ENCODE peak calls at places on chromosomes 7 and 10, in eight cellular contexts. O is HCT116; T is uterus; U is left lung; Y is naive thymus-derived CD4-positive, alpha-beta T cell; W is fibroblast of lung; H is heart right ventricle; E is gastrocnemius medialis. P is an unnamed sample.

GRCh38 chr7:139680676-139681462 is 96.9 kb downstream of the HIPK2 start:
- DNase-seq in O (peak; percentile 92), T (no peak), U (peak; percentile 79), W (peak; percentile 99), H (peak; percentile 75), E (peak; percentile 44), Y (no peak), P (peak; percentile 94)

GRCh38 chr10:22321156-22321711 is 335 bp downstream of the BMI1 start:
- DNase-seq in W (peak; percentile 72), O (no peak), T (peak; percentile 61), U (peak; percentile 70), E (no peak), H (no peak), Y (peak; percentile 73), P (peak; percentile 79)

GRCh38 chr10:91887075-91887899 is 22.0 kb downstream of the FGFBP3 start:
- DNase-seq in T (peak; percentile 41), O (no peak), Y (peak; percentile 13), U (no peak), E (no peak), W (peak; percentile 68), H (no peak), P (peak; percentile 73)

GRCh38 chr7:157269341-157270059 is 67.3 kb upstream of the DNAJB6 start:
- DNase-seq in U (no peak), O (no peak), T (no peak), H (no peak), E (no peak), W (no peak), Y (no peak), P (no peak)

GRCh38 chr10:99609186-99609585 is 11.1 kb downstream of the SLC25A28 start:
- DNase-seq in T (no peak), O (no peak), E (no peak), U (no peak), H (no peak), Y (no peak), W (no peak), P (no peak)

GRCh38 chr10:69180525-69181204 is 631 bp downstream of the SUPV3L1 start:
- DNase-seq in T (no peak), W (peak; percentile 37), E (no peak), Y (no peak), H (no peak), O (no peak), U (no peak), P (no peak)

GRCh38 chr10:59167512-59167911 is 8.9 kb upstream of the PHYHIPL start:
- DNase-seq in H (no peak), O (no peak), E (no peak), T (no peak), Y (no peak), W (no peak), U (no peak), P (no peak)

GRCh38 chr7:2607122-2607912 is 24.5 kb upstream of the TTYH3 start:
- DNase-seq in O (no peak), Y (no peak), W (no peak), T (no peak), E (peak; percentile 48), U (no peak), H (peak; percentile 84), P (no peak)

GRCh38 chr7:105010538-105011523 is 3.2 kb upstream of the KMT2E start:
- DNase-seq in U (no peak), Y (no peak), H (no peak), T (no peak), W (peak; percentile 49), O (no peak), E (no peak), P (no peak)

DNA sequence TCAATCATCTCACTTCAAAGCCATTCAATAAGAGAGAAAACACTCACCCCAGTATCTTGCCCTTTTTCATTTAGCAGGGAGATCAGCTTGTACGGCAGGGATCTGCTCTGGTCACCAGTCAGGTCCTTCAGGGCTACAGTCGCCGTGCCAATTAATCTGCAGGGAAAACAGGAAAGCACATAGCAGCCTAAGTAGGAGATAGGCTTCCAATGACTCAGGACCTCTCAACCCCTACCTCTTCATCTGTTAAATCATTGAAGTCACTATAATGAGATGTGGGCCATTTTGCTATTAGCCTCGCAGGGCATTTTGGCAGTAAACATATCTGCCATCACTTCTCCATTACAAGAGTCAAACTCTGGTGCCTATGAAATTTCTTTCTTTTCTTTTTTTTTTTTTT is 50.8 kb downstream of the MYOF start:
- DNase-seq in Y (no peak), H (no peak), E (no peak), W (no peak), U (no peak), T (no peak), O (no peak), P (no peak)
- H3K4me1 ChIP-seq in Y (no peaks in the 10 kb centered on the region), H (peaks cover 55% of the 10 kb centered on the region), E (peaks cover 15% of the 10 kb centered on the region), W (peaks cover 30% of the 10 kb centered on the region), U (peaks cover 47% of the 10 kb centered on the region), T (no peaks in the 10 kb centered on the region), O (peaks cover 63% of the 10 kb centered on the region), P (peaks cover 26% of the 10 kb centered on the region)

GRCh38 chr7:132080467-132080866 is 495.8 kb downstream of the PLXNA4 start:
- DNase-seq in T (peak; percentile 28), U (no peak), O (no peak), Y (no peak), W (no peak), H (peak; percentile 15), E (no peak), P (no peak)

GRCh38 chr7:132081686-132082085 is 494.6 kb downstream of the PLXNA4 start:
- DNase-seq in O (no peak), U (no peak), W (no peak), T (no peak), Y (no peak), H (no peak), E (no peak), P (no peak)

GRCh38 chr7:132078891-132079735 is 497.2 kb downstream of the PLXNA4 start:
- DNase-seq in O (no peak), H (no peak), T (no peak), U (no peak), W (no peak), Y (no peak), E (no peak), P (no peak)

GRCh38 chr7:132083126-132084123 is 492.8 kb downstream of the PLXNA4 start:
- DNase-seq in T (no peak), E (no peak), H (no peak), U (no peak), Y (no peak), O (no peak), W (no peak), P (peak; percentile 60)

DNA sequence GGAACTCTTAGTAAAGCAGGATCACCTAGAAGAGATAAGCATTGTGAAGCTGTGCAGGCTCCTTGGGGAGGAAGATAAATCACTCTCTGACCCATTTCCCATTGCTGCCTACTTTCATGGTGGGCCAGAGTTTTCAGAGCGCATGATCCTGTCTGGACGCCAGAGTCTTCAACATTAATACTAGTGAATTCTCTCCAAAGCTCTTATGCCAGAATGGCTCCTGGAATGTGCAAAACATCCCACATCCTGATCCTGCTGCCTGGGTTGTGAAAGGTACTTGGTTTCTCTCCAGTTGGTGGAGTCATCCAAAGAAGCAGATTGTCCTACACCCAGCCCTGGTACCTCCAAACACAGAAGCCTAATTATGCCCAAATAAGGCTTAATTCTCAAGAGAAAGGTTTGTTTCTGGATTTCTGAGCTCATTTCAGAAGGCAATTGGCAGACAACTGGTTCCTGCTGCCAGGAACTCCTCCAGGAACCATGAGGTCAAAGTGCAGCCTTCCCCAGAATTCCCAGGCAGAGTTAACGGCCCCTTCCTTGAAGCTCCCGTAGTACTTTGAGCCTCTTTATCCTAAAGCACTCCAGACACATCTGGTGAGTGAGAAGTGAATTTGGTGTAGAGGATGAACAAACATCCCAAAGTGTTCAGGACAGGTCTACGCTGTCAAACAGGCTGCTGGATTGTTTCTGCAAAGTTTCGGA is 495.2 kb downstream of the PLXNA4 start:
- DNase-seq in O (no peak), Y (no peak), U (no peak), E (no peak), W (peak; percentile 92), H (no peak), T (peak; percentile 71), P (no peak)
- H3K27ac ChIP-seq in O (no peak overlapping the region), Y (no peak overlapping the region), U (no peak overlapping the region), E (peak overlapping the region; percentile 22), W (no peak overlapping the region), H (no peak overlapping the region), T (peak overlapping the region; percentile 74), P (no peak overlapping the region)

DNA sequence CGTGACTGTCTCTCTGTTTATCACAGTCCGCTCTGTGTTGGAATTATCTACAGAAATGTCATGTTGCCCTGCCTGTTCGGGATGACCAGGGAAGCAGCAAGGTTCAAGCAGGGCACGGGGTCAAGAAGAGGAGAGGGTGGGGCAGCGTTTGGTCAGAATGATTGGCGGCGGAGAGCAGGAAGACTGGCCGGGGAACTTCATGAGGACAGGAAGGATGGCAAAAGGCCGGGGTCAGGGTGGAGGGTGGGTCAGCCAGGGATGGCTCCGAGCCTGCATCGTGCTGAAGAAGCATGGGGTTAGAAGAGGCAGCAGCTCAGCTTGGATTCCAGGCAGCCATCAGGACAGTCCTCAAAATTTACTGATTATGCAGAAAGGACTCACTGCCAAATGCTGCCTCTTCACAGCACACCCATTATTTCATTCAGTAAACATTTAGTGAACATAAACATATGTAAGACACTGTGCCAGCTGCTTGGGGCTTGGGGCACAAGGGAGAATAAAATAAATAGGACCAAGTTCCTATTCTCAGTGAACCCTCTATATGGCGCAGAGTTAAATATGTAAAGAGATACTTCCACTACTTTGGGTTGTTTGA is 42.8 kb downstream of the WNT2 start:
- DNase-seq in T (no peak), E (no peak), W (no peak), U (no peak), H (no peak), Y (no peak), O (no peak), P (no peak)
- H3K4me1 ChIP-seq in T (no peaks in the 10 kb centered on the region), E (no peaks in the 10 kb centered on the region), W (peaks cover 10% of the 10 kb centered on the region), U (peaks cover 13% of the 10 kb centered on the region), H (no peaks in the 10 kb centered on the region), Y (no peaks in the 10 kb centered on the region), O (no peaks in the 10 kb centered on the region), P (no peaks in the 10 kb centered on the region)

GRCh38 chr10:132786279-132786528 is 257 bp upstream of the NKX6-2 start:
- DNase-seq in O (no peak), Y (no peak), H (no peak), U (no peak), W (no peak), E (no peak), T (no peak), P (no peak)
- H3K27ac ChIP-seq in O (no peak overlapping the region), Y (no peak overlapping the region), H (no peak overlapping the region), U (no peak overlapping the region), W (no peak overlapping the region), E (no peak overlapping the region), T (no peak overlapping the region), P (no peak overlapping the region)

GRCh38 chr10:62024026-62024701 is 122.7 kb downstream of the ARID5B start:
- DNase-seq in T (no peak), Y (no peak), O (no peak), E (no peak), H (no peak), U (no peak), W (no peak), P (no peak)
- H3K4me1 ChIP-seq in T (no peaks in the 10 kb centered on the region), Y (peaks cover under 1% of the 10 kb centered on the region), O (no peaks in the 10 kb centered on the region), E (peaks cover 2% of the 10 kb centered on the region), H (peaks cover 50% of the 10 kb centered on the region), U (peaks cover 46% of the 10 kb centered on the region), W (peaks cover 20% of the 10 kb centered on the region), P (peaks cover 40% of the 10 kb centered on the region)